ENCODE peak calls at places on chromosomes 3 and 15, in six cellular contexts. One of them, this sample, is unnamed.

GRCh38 chr3:58473275-58473674 is 18.6 kb upstream of the KCTD6 start:
- DNase-seq in fibroblast of lung: no peak
- DNase-seq in breast epithelium: no peak
- DNase-seq in right lobe of liver: no peak
- DNase-seq in colonic mucosa: no peak
- DNase-seq in A549: no peak
- DNase-seq in this sample: no peak

GRCh38 chr3:196793224-196793623 is 53.6 kb downstream of the PAK2 start:
- DNase-seq in A549: peak; percentile 69
- DNase-seq in breast epithelium: no peak
- DNase-seq in right lobe of liver: no peak
- DNase-seq in colonic mucosa: no peak
- DNase-seq in fibroblast of lung: peak; percentile 66
- DNase-seq in this sample: no peak

GRCh38 chr3:82259994-82260393 is 498.5 kb upstream of the GBE1 start:
- DNase-seq in colonic mucosa: no peak
- DNase-seq in A549: no peak
- DNase-seq in right lobe of liver: no peak
- DNase-seq in fibroblast of lung: no peak
- DNase-seq in breast epithelium: no peak
- DNase-seq in this sample: no peak

GRCh38 chr3:20143519-20143918 is 42.5 kb downstream of the SGO1 start:
- DNase-seq in fibroblast of lung: no peak
- DNase-seq in right lobe of liver: no peak
- DNase-seq in breast epithelium: no peak
- DNase-seq in A549: no peak
- DNase-seq in colonic mucosa: no peak
- DNase-seq in this sample: no peak

GRCh38 chr15:77604973-77605372 is 27.7 kb downstream of the LINGO1 start:
- DNase-seq in A549: no peak
- DNase-seq in colonic mucosa: no peak
- DNase-seq in breast epithelium: no peak
- DNase-seq in fibroblast of lung: no peak
- DNase-seq in right lobe of liver: no peak
- DNase-seq in this sample: no peak

GRCh38 chr15:70111203-70112017 is 13.7 kb upstream of the TLE3 start:
- DNase-seq in right lobe of liver: peak; percentile 66
- DNase-seq in fibroblast of lung: peak; percentile 94
- DNase-seq in colonic mucosa: peak; percentile 85
- DNase-seq in breast epithelium: peak; percentile 44
- DNase-seq in A549: peak; percentile 72
- DNase-seq in this sample: no peak

GRCh38 chr15:83793069-83793468 is 139.1 kb downstream of the ADAMTSL3 start:
- DNase-seq in fibroblast of lung: no peak
- DNase-seq in colonic mucosa: no peak
- DNase-seq in right lobe of liver: no peak
- DNase-seq in A549: no peak
- DNase-seq in breast epithelium: no peak
- DNase-seq in this sample: no peak

GRCh38 chr3:150158974-150159625 is 188.4 kb upstream of the PFN2 start:
- DNase-seq in right lobe of liver: no peak
- DNase-seq in breast epithelium: no peak
- DNase-seq in fibroblast of lung: no peak
- DNase-seq in colonic mucosa: no peak
- DNase-seq in A549: no peak
- DNase-seq in this sample: no peak

GRCh38 chr15:84982301-84982920 is 755 bp downstream of the PDE8A start:
- DNase-seq in fibroblast of lung: peak; percentile 31
- DNase-seq in breast epithelium: no peak
- DNase-seq in colonic mucosa: peak; percentile 77
- DNase-seq in right lobe of liver: peak; percentile 75
- DNase-seq in A549: peak; percentile 59
- DNase-seq in this sample: peak; percentile 74

GRCh38 chr15:79978694-79979519 is 7.9 kb upstream of the BCL2A1 start:
- DNase-seq in right lobe of liver: no peak
- DNase-seq in colonic mucosa: no peak
- DNase-seq in A549: no peak
- DNase-seq in breast epithelium: no peak
- DNase-seq in fibroblast of lung: peak; percentile 86
- DNase-seq in this sample: no peak

GRCh38 chr15:79140846-79141570 is 50.4 kb upstream of the RASGRF1 start:
- DNase-seq in breast epithelium: no peak
- DNase-seq in colonic mucosa: no peak
- DNase-seq in right lobe of liver: no peak
- DNase-seq in A549: no peak
- DNase-seq in fibroblast of lung: no peak
- DNase-seq in this sample: no peak

GRCh38 chr15:36161781-36162212 is 417.6 kb upstream of the CDIN1 start:
- DNase-seq in breast epithelium: peak; percentile 17
- DNase-seq in colonic mucosa: no peak
- DNase-seq in fibroblast of lung: peak; percentile 31
- DNase-seq in right lobe of liver: no peak
- DNase-seq in A549: peak; percentile 66
- DNase-seq in this sample: no peak

GRCh38 chr15:54388746-54389145 is 410.5 kb downstream of the UNC13C start:
- DNase-seq in right lobe of liver: no peak
- DNase-seq in A549: no peak
- DNase-seq in breast epithelium: no peak
- DNase-seq in colonic mucosa: no peak
- DNase-seq in fibroblast of lung: no peak
- DNase-seq in this sample: no peak

GRCh38 chr15:33454996-33455395 is 144.2 kb downstream of the RYR3 start:
- DNase-seq in breast epithelium: no peak
- DNase-seq in right lobe of liver: no peak
- DNase-seq in colonic mucosa: no peak
- DNase-seq in A549: no peak
- DNase-seq in fibroblast of lung: no peak
- DNase-seq in this sample: no peak

GRCh38 chr3:184399410-184399809 is 19.6 kb downstream of the CHRD start:
- DNase-seq in right lobe of liver: no peak
- DNase-seq in colonic mucosa: no peak
- DNase-seq in breast epithelium: no peak
- DNase-seq in A549: peak; percentile 42
- DNase-seq in fibroblast of lung: peak; percentile 92
- DNase-seq in this sample: no peak

GRCh38 chr15:32067115-32067514 is 36.8 kb downstream of the CHRNA7 start:
- DNase-seq in A549: no peak
- DNase-seq in right lobe of liver: no peak
- DNase-seq in colonic mucosa: no peak
- DNase-seq in fibroblast of lung: no peak
- DNase-seq in breast epithelium: no peak
- DNase-seq in this sample: no peak

GRCh38 chr3:60010778-60011177 is 961.0 kb upstream of the CFAP20DC start:
- DNase-seq in right lobe of liver: no peak
- DNase-seq in colonic mucosa: peak; percentile 18
- DNase-seq in A549: no peak
- DNase-seq in fibroblast of lung: no peak
- DNase-seq in breast epithelium: no peak
- DNase-seq in this sample: no peak

GRCh38 chr3:188487652-188488051 is 333.7 kb downstream of the LPP start:
- DNase-seq in A549: no peak
- DNase-seq in colonic mucosa: no peak
- DNase-seq in breast epithelium: no peak
- DNase-seq in fibroblast of lung: no peak
- DNase-seq in right lobe of liver: no peak
- DNase-seq in this sample: no peak

GRCh38 chr15:39918688-39919385 is 1.2 kb downstream of the GPR176 start:
- DNase-seq in right lobe of liver: no peak
- DNase-seq in colonic mucosa: no peak
- DNase-seq in breast epithelium: no peak
- DNase-seq in A549: no peak
- DNase-seq in fibroblast of lung: peak; percentile 72
- DNase-seq in this sample: no peak

GRCh38 chr3:132606085-132606484 is 9.0 kb downstream of the ACKR4 start:
- DNase-seq in breast epithelium: no peak
- DNase-seq in fibroblast of lung: peak; percentile 62
- DNase-seq in A549: no peak
- DNase-seq in colonic mucosa: no peak
- DNase-seq in right lobe of liver: no peak
- DNase-seq in this sample: no peak

GRCh38 chr15:40330368-40330836 is 6.9 kb downstream of the INAFM2 start:
- DNase-seq in breast epithelium: peak; percentile 48
- DNase-seq in right lobe of liver: no peak
- DNase-seq in colonic mucosa: no peak
- DNase-seq in fibroblast of lung: peak; percentile 90
- DNase-seq in A549: no peak
- DNase-seq in this sample: peak; percentile 89

GRCh38 chr15:79037848-79038247 is 52.7 kb downstream of the RASGRF1 start:
- DNase-seq in right lobe of liver: no peak
- DNase-seq in breast epithelium: no peak
- DNase-seq in fibroblast of lung: no peak
- DNase-seq in colonic mucosa: no peak
- DNase-seq in A549: no peak
- DNase-seq in this sample: no peak

GRCh38 chr3:50345586-50345985 is at the start of gene ZMYND10:
- DNase-seq in fibroblast of lung: peak; percentile 47
- DNase-seq in breast epithelium: peak; percentile 60
- DNase-seq in A549: peak; percentile 58
- DNase-seq in right lobe of liver: peak; percentile 74
- DNase-seq in colonic mucosa: peak; percentile 88
- DNase-seq in this sample: peak; percentile 88

GRCh38 chr15:19973718-19974117 is 567.9 kb downstream of the GOLGA6L6 start:
- DNase-seq in right lobe of liver: no peak
- DNase-seq in fibroblast of lung: no peak
- DNase-seq in colonic mucosa: no peak
- DNase-seq in A549: no peak
- DNase-seq in breast epithelium: no peak
- DNase-seq in this sample: no peak

GRCh38 chr3:49674491-49674983 is 386 bp downstream of the APEH start:
- DNase-seq in colonic mucosa: peak; percentile 35
- DNase-seq in breast epithelium: no peak
- DNase-seq in fibroblast of lung: no peak
- DNase-seq in right lobe of liver: no peak
- DNase-seq in A549: no peak
- DNase-seq in this sample: no peak

DNA sequence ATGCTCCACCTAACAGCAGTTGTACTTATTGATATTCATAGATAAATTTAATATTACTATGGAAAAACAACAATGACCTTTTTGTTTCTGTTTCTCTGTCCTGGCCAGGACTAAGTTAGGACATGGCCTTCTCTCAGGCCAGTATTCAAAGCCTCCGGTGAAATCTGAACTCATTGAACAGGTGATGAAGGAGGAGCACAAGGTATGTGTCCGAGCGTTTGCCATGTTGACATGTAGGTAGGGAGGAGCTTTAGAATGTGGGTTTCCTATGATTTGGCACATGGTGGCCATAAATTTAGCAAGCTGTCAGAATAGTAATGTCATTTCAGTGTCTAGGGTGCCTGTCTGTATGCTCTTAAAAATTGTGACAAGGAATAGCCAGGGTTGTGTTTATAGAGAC is 77.7 kb downstream of the USP13 start:
- DNase-seq in A549: no peak
- DNase-seq in fibroblast of lung: no peak
- DNase-seq in colonic mucosa: no peak
- DNase-seq in right lobe of liver: no peak
- DNase-seq in breast epithelium: no peak
- DNase-seq in this sample: no peak
- H3K27ac ChIP-seq in A549: no peak overlapping the region
- H3K27ac ChIP-seq in fibroblast of lung: no peak overlapping the region
- H3K27ac ChIP-seq in colonic mucosa: no peak overlapping the region
- H3K27ac ChIP-seq in right lobe of liver: no peak overlapping the region
- H3K27ac ChIP-seq in breast epithelium: no peak overlapping the region
- H3K27ac ChIP-seq in this sample: peak overlapping the region; percentile 71

GRCh38 chr3:124775776-124776336 is 45.6 kb downstream of the UMPS start:
- DNase-seq in fibroblast of lung: no peak
- DNase-seq in colonic mucosa: no peak
- DNase-seq in A549: no peak
- DNase-seq in right lobe of liver: no peak
- DNase-seq in breast epithelium: no peak
- DNase-seq in this sample: no peak
- H3K4me1 ChIP-seq in fibroblast of lung: peaks cover 41% of the 10 kb centered on the region
- H3K4me1 ChIP-seq in colonic mucosa: no peaks in the 10 kb centered on the region
- H3K4me1 ChIP-seq in A549: peaks cover 58% of the 10 kb centered on the region
- H3K4me1 ChIP-seq in right lobe of liver: no peaks in the 10 kb centered on the region
- H3K4me1 ChIP-seq in breast epithelium: peaks cover 25% of the 10 kb centered on the region
- H3K4me1 ChIP-seq in this sample: peaks cover 44% of the 10 kb centered on the region

DNA sequence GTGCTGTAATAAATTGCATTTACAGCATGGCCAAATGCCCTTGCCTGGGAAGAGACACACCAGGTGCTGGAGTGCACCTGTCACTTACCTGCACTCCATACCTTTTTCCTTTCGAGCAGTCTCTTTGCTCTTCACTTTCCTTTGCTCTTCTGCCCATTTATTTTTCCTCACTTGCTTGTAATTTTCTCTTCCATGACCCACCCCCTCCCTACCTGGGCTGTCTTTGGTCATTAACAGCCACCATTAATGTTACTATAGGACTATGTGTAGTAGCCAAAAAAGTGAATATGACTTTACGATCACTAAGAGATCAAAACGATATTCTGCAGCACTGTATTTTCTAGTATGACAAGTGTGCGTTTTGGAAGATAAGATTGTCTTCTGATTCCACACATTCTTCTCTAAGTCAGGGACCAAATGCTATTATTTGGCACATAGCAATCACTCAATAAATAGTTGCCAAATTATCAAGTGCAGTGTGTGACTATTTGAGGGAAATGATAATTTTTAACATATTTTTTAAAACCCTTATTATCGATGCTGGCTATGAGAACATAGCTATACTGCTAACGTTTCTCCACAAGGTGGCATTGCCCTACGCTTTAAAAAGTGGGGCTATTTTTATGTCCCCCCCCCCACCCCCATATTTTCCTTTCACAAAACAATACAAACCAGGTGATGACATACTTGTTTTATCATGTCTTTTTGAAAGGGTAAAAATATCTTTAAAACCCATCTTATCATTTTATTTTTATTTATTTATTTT is 114.4 kb downstream of the GHSR start:
- DNase-seq in A549: no peak
- DNase-seq in fibroblast of lung: no peak
- DNase-seq in colonic mucosa: no peak
- DNase-seq in right lobe of liver: no peak
- DNase-seq in breast epithelium: no peak
- DNase-seq in this sample: no peak
- TF ChIP-seq CTCF in A549: peak; percentile 18
- TF ChIP-seq CTCF in fibroblast of lung: no peak
- TF ChIP-seq CTCF in colonic mucosa: no peak
- TF ChIP-seq CTCF in right lobe of liver: peak; percentile 12
- TF ChIP-seq CTCF in breast epithelium: no peak
- TF ChIP-seq CTCF in this sample: no peak

GRCh38 chr3:46871222-46871621 is 6.3 kb upstream of the PTH1R start:
- DNase-seq in fibroblast of lung: peak; percentile 9
- DNase-seq in right lobe of liver: no peak
- DNase-seq in A549: no peak
- DNase-seq in breast epithelium: no peak
- DNase-seq in colonic mucosa: no peak
- DNase-seq in this sample: no peak

GRCh38 chr3:46874430-46874829 is 3.1 kb upstream of the PTH1R start:
- DNase-seq in right lobe of liver: no peak
- DNase-seq in colonic mucosa: no peak
- DNase-seq in fibroblast of lung: no peak
- DNase-seq in A549: no peak
- DNase-seq in breast epithelium: no peak
- DNase-seq in this sample: no peak

GRCh38 chr3:46875560-46875959 is 2.0 kb upstream of the PTH1R start:
- DNase-seq in A549: no peak
- DNase-seq in fibroblast of lung: no peak
- DNase-seq in breast epithelium: no peak
- DNase-seq in colonic mucosa: no peak
- DNase-seq in right lobe of liver: no peak
- DNase-seq in this sample: no peak

GRCh38 chr3:46870651-46871050 is 6.9 kb upstream of the PTH1R start:
- DNase-seq in right lobe of liver: no peak
- DNase-seq in colonic mucosa: no peak
- DNase-seq in fibroblast of lung: no peak
- DNase-seq in A549: no peak
- DNase-seq in breast epithelium: no peak
- DNase-seq in this sample: no peak

GRCh38 chr3:46873521-46873920 is 4.0 kb upstream of the PTH1R start:
- DNase-seq in right lobe of liver: no peak
- DNase-seq in fibroblast of lung: no peak
- DNase-seq in A549: no peak
- DNase-seq in breast epithelium: no peak
- DNase-seq in colonic mucosa: no peak
- DNase-seq in this sample: no peak
- H3K27ac ChIP-seq in right lobe of liver: no peak overlapping the region
- H3K27ac ChIP-seq in fibroblast of lung: no peak overlapping the region
- H3K27ac ChIP-seq in A549: no peak overlapping the region
- H3K27ac ChIP-seq in breast epithelium: no peak overlapping the region
- H3K27ac ChIP-seq in colonic mucosa: no peak overlapping the region
- H3K27ac ChIP-seq in this sample: peak overlapping the region; percentile 42